ENCODE peak calls at places on chromosomes 12 and 14, in ten cellular contexts. E is left ventricle myocardium inferior, W is right cardiac atrium, K is heart left ventricle, D is stomach, F is iPS DF 6.9, N is PC-9, H is kidney, O is body of pancreas, U is PC-3. L is an unnamed sample. For H3K4me1, the result is how much of the 10 kb centered on the place peaks cover.

GRCh38 chr12:132395908-132396305 is 66.5 kb upstream of the GALNT9 start:
- DNase-seq in E (peak), W (peak), K (no peak), D (no peak), F (no peak), N (no peak), H (peak), O (no peak), U (no peak), L (no peak)

GRCh38 chr12:75564398-75564797 is 53.0 kb upstream of the KRR1 start:
- DNase-seq in E (no peak), W (no peak), K (no peak), D (no peak), F (no peak), N (no peak), H (no peak), O (no peak), U (no peak), L (no peak)

GRCh38 chr12:24480766-24481449 is 468.0 kb downstream of the BCAT1 start:
- DNase-seq in E (no peak), W (no peak), K (no peak), D (no peak), F (no peak), N (no peak), H (no peak), O (no peak), U (no peak), L (no peak)

GRCh38 chr12:38289396-38289795 is 27.2 kb upstream of the ALG10B start:
- DNase-seq in E (no peak), W (no peak), K (no peak), D (no peak), F (no peak), N (no peak), H (no peak), O (no peak), U (no peak), L (no peak)

GRCh38 chr12:91870872-91871707 is 274.6 kb downstream of the BTG1 start:
- DNase-seq in E (no peak), W (no peak), K (no peak), D (no peak), F (no peak), N (no peak), H (no peak), O (no peak), U (no peak), L (no peak)

GRCh38 chr12:100706029-100706428 is 88.5 kb upstream of the ANO4 start:
- DNase-seq in E (no peak), W (no peak), K (no peak), D (no peak), F (no peak), N (no peak), H (no peak), O (no peak), U (peak), L (no peak)

GRCh38 chr14:68688872-68689371 is 103.9 kb downstream of the ZFP36L1 start:
- DNase-seq in E (no peak), W (no peak), K (no peak), D (no peak), F (no peak), N (no peak), H (no peak), O (no peak), U (peak), L (peak)

GRCh38 chr14:55583942-55584468 is 4.0 kb downstream of the KTN1 start:
- DNase-seq in E (no peak), W (no peak), K (no peak), D (no peak), F (no peak), N (no peak), H (no peak), O (no peak), U (no peak), L (peak)

GRCh38 chr14:24160499-24160849 is 591 bp upstream of the IRF9 start:
- DNase-seq in E (no peak), W (no peak), K (no peak), D (no peak), F (no peak), N (no peak), H (no peak), O (no peak), U (no peak), L (no peak)

GRCh38 chr12:48978291-48978740 is at the start of gene WNT1:
- DNase-seq in E (no peak), W (no peak), K (no peak), D (no peak), F (no peak), N (no peak), H (no peak), O (no peak), U (no peak), L (peak)

DNA sequence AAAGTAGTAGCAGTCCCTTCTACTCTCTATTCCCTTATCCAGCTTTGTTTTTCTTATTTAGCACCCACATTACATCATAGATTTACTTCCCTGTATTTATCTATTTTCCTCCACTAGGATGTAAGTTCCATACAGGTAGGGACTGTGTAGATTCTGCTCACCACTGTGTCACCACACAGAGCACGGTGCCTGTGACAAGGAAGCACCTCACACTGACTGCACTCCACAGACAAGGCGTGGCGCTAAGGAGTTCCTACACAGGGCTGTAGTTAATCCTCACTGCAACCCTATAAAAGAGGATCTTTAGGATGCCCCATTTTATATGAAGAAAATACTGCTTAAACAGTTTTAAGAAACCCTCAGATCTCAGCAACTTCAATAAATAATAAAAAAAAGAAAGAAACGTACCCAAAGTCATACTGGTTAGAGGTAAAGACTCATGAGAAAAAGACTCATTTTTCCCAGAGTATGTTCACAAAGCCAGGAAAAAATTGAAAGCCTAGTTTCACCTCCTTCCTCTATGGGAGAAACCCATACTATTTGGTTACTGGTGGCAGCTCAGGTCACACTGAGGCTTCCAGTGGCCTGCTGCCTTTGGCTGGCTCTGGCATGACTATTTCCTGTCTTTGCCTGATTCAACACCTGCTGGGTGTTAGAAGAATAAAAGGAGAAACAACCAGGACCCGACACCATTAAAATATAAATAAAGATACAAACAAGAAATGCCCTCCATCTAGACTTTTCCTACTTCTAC is 36.9 kb downstream of the RAD9B start:
- DNase-seq in E (no peak), W (no peak), K (no peak), D (peak), F (no peak), N (no peak), H (no peak), O (no peak), U (no peak), L (no peak)
- H3K4me1 ChIP-seq in E (half or more), W (under half), K (under half), D (half or more), F (under half), N (under half), H (under half), O (under half), U (under half), L (under half)

GRCh38 chr14:105092124-105092911 is 27.1 kb upstream of the GPR132 start:
- DNase-seq in E (no peak), W (no peak), K (no peak), D (peak), F (no peak), N (peak), H (peak), O (peak), U (peak), L (peak)
- H3K4me1 ChIP-seq in E (half or more), W (under half), K (under half), D (half or more), F (under half), N (half or more), H (under half), O (half or more), U (under half), L (under half)

GRCh38 chr14:75200451-75200850 is 24.0 kb upstream of the TMED10 start:
- DNase-seq in E (no peak), W (no peak), K (no peak), D (peak), F (no peak), N (peak), H (peak), O (peak), U (peak), L (no peak)

GRCh38 chr14:75198291-75198933 is 22.0 kb upstream of the TMED10 start:
- DNase-seq in E (peak), W (peak), K (peak), D (peak), F (no peak), N (no peak), H (no peak), O (peak), U (no peak), L (peak)

GRCh38 chr14:75197338-75197737 is 20.9 kb upstream of the TMED10 start:
- DNase-seq in E (no peak), W (no peak), K (no peak), D (no peak), F (no peak), N (no peak), H (no peak), O (no peak), U (no peak), L (no peak)

GRCh38 chr14:75196064-75196463 is 19.7 kb upstream of the TMED10 start:
- DNase-seq in E (no peak), W (no peak), K (no peak), D (no peak), F (no peak), N (no peak), H (no peak), O (no peak), U (no peak), L (no peak)

GRCh38 chr14:75196468-75196867 is 20.1 kb upstream of the TMED10 start:
- DNase-seq in E (no peak), W (no peak), K (no peak), D (peak), F (no peak), N (no peak), H (no peak), O (peak), U (peak), L (no peak)
- H3K4me1 ChIP-seq in E (under half), W (under half), K (under half), D (half or more), F (under half), N (under half), H (under half), O (half or more), U (under half), L (under half)

DNA sequence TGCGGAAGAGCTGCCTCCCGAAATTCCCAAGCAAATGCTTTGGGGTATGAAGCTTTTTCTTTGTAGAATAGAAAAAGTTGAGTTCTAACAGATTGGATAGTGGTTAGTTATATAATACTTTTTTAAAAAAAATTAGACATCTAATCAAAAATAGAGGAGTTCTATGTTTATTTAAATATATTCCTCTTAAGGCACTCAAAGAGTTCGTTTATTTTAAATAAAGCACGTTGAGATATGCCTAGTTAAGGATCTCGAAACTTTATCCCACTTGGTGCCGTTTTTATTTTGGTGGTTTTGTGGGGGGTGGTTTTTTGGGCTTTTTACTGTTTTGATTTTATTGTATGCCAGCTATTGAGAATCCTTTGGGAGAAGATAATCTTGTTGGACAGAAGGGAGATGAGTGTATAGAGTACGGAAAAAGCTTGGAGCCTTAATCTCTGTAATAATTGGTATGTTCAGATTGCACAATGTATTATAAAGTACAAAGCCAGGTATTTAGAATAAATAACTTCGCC is 10.7 kb upstream of the SNAPC1 start:
- DNase-seq in E (no peak), W (no peak), K (no peak), D (no peak), F (no peak), N (no peak), H (no peak), O (no peak), U (no peak), L (no peak)
- H3K4me1 ChIP-seq in E (under half), W (under half), K (under half), D (half or more), F (under half), N (half or more), H (under half), O (under half), U (half or more), L (under half)

GRCh38 chr12:69821441-69822204 is 3.4 kb upstream of the MYRFL start:
- DNase-seq in E (no peak), W (no peak), K (no peak), D (no peak), F (no peak), N (peak), H (no peak), O (no peak), U (peak), L (peak)
- H3K4me1 ChIP-seq in E (under half), W (under half), K (under half), D (under half), F (under half), N (under half), H (under half), O (under half), U (under half), L (under half)

DNA sequence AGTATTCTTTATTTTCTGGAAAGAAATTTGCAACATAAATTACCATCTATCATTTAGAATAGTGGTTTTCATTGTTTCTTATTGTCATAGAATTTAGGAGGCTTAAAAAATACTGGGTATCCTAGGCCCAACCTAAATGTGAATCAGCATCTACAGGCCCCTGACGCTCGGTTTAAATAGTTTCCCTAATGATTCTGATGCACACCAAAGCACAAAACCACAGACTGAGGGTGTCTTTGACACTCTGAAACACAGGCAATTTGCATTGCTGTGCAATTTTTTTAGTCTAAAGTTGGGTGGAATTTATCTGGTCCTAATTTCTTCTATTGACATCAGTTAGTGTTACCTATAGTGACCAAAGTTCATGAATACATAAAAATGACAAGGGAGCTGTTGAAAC is 87.6 kb upstream of the SSTR1 start:
- DNase-seq in E (no peak), W (no peak), K (no peak), D (no peak), F (no peak), N (no peak), H (no peak), O (no peak), U (no peak), L (no peak)
- H3K4me1 ChIP-seq in E (under half), W (under half), K (under half), D (under half), F (under half), N (under half), H (under half), O (under half), U (under half), L (under half)

DNA sequence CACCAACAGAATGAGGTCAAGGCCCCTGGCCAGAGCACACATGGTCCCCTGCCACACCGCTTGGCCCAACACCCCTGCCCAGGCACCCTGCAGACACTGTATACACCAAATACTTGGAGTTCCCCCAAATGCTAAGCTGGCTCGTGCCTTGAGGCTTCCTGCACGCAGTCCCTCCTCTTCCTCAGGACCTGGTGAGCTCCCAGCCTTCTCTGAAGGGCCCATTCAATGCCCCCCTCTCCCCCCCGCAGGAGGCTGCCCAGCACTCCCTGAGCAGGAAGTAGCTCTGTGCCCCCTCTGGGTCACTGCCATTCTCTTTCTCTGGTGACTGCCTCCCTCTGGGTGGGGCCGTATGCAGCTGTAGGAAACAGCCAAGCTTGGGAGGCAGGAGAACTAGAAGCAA is 75.3 kb downstream of the ITPK1 start:
- DNase-seq in E (peak), W (peak), K (peak), D (peak), F (no peak), N (no peak), H (no peak), O (no peak), U (no peak), L (no peak)
- H3K4me1 ChIP-seq in E (half or more), W (under half), K (half or more), D (half or more), F (under half), N (half or more), H (under half), O (half or more), U (half or more), L (under half)

GRCh38 chr12:56718167-56718566 is 6.9 kb downstream of the NACA start:
- DNase-seq in E (no peak), W (no peak), K (no peak), D (no peak), F (no peak), N (no peak), H (no peak), O (no peak), U (no peak), L (no peak)
- H3K4me1 ChIP-seq in E (half or more), W (under half), K (half or more), D (half or more), F (under half), N (under half), H (under half), O (half or more), U (under half), L (under half)

DNA sequence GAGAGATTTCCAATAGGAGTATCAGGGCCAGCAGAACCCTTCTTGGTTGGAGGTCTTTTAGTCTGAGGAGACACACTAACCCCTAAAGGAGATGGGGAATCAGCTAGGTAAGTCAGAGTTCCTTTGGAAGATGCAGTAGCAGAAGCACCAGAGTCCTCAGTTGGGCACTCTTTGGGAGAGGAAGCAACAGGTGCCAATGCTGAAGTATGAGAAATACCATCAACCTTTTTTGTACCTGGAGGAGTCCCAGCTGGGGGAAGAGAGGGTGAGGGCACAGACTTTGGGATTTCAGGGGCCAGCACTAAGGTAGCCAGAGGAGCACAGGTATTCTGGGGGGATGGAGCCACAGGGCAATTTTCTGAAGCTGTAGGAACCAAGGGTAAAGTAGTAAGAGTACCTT is 6.0 kb downstream of the NACA start:
- DNase-seq in E (no peak), W (no peak), K (no peak), D (no peak), F (no peak), N (no peak), H (no peak), O (no peak), U (no peak), L (no peak)
- H3K4me1 ChIP-seq in E (half or more), W (under half), K (half or more), D (half or more), F (under half), N (half or more), H (under half), O (half or more), U (under half), L (under half)

L was measured in BE2C.